ENCODE peak calls at places on chromosomes 3 and 15, in five cellular contexts. U is body of pancreas, T is mesenteric fat pad, K is NCI-H1092 treated with DMSO at 0.1 percent for 48 hours, W is NCI-H526 treated with DMSO at 0.1 percent for 48 hours. B is an unnamed sample.

GRCh38 chr3:166283856-166284255 is 446.6 kb upstream of the BCHE start:
- DNase-seq in U (no peak), T (no peak), K (no peak), W (no peak), B (peak)

GRCh38 chr3:155418426-155418825 is 124.9 kb upstream of the STRIT1 start:
- DNase-seq in U (peak), T (no peak), K (peak), W (no peak), B (no peak)

GRCh38 chr15:71800835-71801745 is 9.3 kb upstream of the NR2E3 start:
- DNase-seq in U (peak), T (no peak), K (peak), W (peak), B (peak)

GRCh38 chr3:134357914-134358811 is 16.1 kb downstream of the AMOTL2 start:
- DNase-seq in U (peak), T (peak), K (no peak), W (peak), B (peak)

GRCh38 chr15:73704869-73705645 is 20.9 kb downstream of the CD276 start:
- DNase-seq in U (peak), T (no peak), K (peak), W (peak), B (no peak)

GRCh38 chr3:76651784-76652183 is 388.1 kb upstream of the ROBO2 start:
- DNase-seq in U (no peak), T (no peak), K (no peak), W (no peak), B (no peak)

GRCh38 chr3:34216713-34217346 is 418.4 kb downstream of the PDCD6IP start:
- DNase-seq in U (no peak), T (no peak), K (no peak), W (no peak), B (no peak)

GRCh38 chr3:138456961-138457862 is 22.8 kb downstream of the ESYT3 start:
- DNase-seq in U (no peak), T (peak), K (no peak), W (no peak), B (no peak)

GRCh38 chr3:49785565-49786356 is 581 bp downstream of the IP6K1 start:
- DNase-seq in U (peak), T (no peak), K (no peak), W (no peak), B (no peak)

B was measured in HS-5.